ENCODE peak calls at places on chromosomes 4 and X, in six cellular contexts. J is esophagus muscularis mucosa, I is upper lobe of right lung, E is left ventricle myocardium inferior, X is pancreas, P is spleen. U is an unnamed sample. For H3K9me3, the result is how much of the 10 kb centered on the place peaks cover.

GRCh38 chr4:143025111-143025704 is 159.5 kb upstream of the USP38 start:
- DNase-seq in J (no peak), I (no peak), P (no peak), E (no peak), X (no peak), U (no peak)

GRCh38 chr4:37884855-37885487 is 5.9 kb upstream of the TBC1D1 start:
- DNase-seq in X (no peak), J (no peak), P (no peak), E (no peak), I (no peak), U (no peak)

GRCh38 chr4:147732516-147733193 is 767 bp downstream of the ARHGAP10 start:
- DNase-seq in P (no peak), E (peak), X (peak), J (no peak), I (peak), U (peak)

GRCh38 chrX:119669424-119670037 is 23.4 kb downstream of the SEPTIN6 start:
- DNase-seq in I (no peak), X (no peak), E (no peak), P (peak), J (no peak), U (no peak)

GRCh38 chr4:15003891-15004700 is 1.8 kb downstream of the CPEB2 start:
- DNase-seq in J (no peak), X (peak), I (peak), P (peak), E (peak), U (peak)

GRCh38 chrX:116272328-116272727 is 101.8 kb downstream of the AGTR2 start:
- DNase-seq in E (no peak), X (no peak), P (no peak), J (no peak), I (no peak), U (no peak)

GRCh38 chr4:188619456-188620149 is 480.4 kb downstream of the TRIML1 start:
- DNase-seq in I (no peak), J (no peak), X (no peak), P (no peak), E (no peak), U (no peak)

GRCh38 chr4:124177647-124178425 is 534.7 kb downstream of the ANKRD50 start:
- DNase-seq in P (no peak), I (no peak), E (no peak), X (no peak), J (no peak), U (no peak)

GRCh38 chr4:72553540-72553939 is 15.5 kb downstream of the ADAMTS3 start:
- DNase-seq in I (no peak), E (no peak), P (no peak), X (no peak), J (no peak), U (no peak)

GRCh38 chr4:185398618-185399017 is 2.0 kb downstream of the ANKRD37 start:
- DNase-seq in I (no peak), P (no peak), E (no peak), X (no peak), J (no peak), U (no peak)

GRCh38 chrX:102976793-102977495 is 39.9 kb downstream of the RAB40AL start:
- DNase-seq in P (no peak), X (no peak), I (no peak), E (no peak), J (no peak), U (no peak)

GRCh38 chrX:153353416-153353815 is 19.5 kb downstream of the ZNF275 start:
- DNase-seq in J (no peak), X (no peak), I (no peak), E (no peak), P (no peak), U (no peak)

GRCh38 chr4:99506781-99507180 is 4.0 kb upstream of the C4orf17 start:
- DNase-seq in E (no peak), X (no peak), I (no peak), P (no peak), J (no peak), U (no peak)

GRCh38 chr4:143185253-143186107 is 763 bp downstream of the USP38 start:
- DNase-seq in J (no peak), P (peak), E (peak), X (no peak), I (no peak), U (peak)

GRCh38 chrX:54754854-54755253 is 43.2 kb downstream of the ITIH6 start:
- DNase-seq in I (no peak), P (no peak), X (no peak), E (no peak), J (no peak), U (no peak)

GRCh38 chrX:54758114-54759055 is 39.7 kb downstream of the ITIH6 start:
- DNase-seq in J (no peak), P (no peak), I (no peak), E (no peak), X (no peak), U (no peak)
- H3K9me3 ChIP-seq in J (under half), P (under half), I (under half), E (under half), X (under half), U (under half)

GRCh38 chr4:161254375-161254774 is 909.4 kb downstream of the FSTL5 start:
- DNase-seq in X (no peak), I (no peak), P (no peak), E (no peak), J (no peak), U (no peak)

GRCh38 chr4:161248880-161249279 is 914.9 kb downstream of the FSTL5 start:
- DNase-seq in X (no peak), I (no peak), P (no peak), E (no peak), J (no peak), U (no peak)

GRCh38 chr4:161256172-161256571 is 907.6 kb downstream of the FSTL5 start:
- DNase-seq in X (no peak), J (no peak), P (no peak), E (no peak), I (no peak), U (no peak)

GRCh38 chr4:161249779-161250440 is 913.9 kb downstream of the FSTL5 start:
- DNase-seq in E (no peak), J (no peak), X (no peak), P (no peak), I (no peak), U (no peak)

DNA sequence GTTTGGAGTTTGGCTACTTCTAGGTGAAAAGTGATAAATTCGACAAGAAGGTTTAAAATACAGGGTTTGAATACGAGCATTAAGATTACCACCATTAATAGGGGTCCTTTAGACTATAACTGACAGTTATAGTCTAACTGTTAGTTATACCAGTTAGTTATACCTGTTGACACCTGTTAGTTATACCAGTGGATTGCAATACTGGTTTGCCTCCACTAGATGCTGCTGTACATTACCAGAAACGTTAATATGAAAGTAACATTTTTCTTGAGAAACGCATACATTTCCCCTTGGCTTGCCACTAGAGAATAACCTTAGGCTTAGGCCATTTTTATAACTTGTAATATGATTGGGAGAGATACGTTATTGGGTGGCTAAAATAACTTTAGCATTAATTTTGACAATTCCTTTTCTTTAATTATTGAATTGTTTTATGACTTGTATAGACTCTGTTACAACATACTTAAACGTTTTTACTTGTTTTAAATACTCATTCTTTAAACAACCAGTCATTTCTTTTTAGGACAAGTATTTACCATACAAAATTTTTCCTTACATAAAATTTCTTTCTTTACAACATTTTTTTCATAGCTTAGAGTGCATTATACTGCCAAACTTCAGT is 911.2 kb downstream of the FSTL5 start:
- DNase-seq in E (no peak), X (no peak), J (no peak), P (no peak), I (no peak), U (no peak)
- TF ChIP-seq CTCF in E (peak), X (peak), J (no peak), P (peak), I (peak), U (peak)

GRCh38 chrX:29662759-29663503 is 552.4 kb upstream of the MAGEB2 start:
- DNase-seq in E (no peak), P (no peak), J (no peak), I (no peak), X (no peak), U (no peak)
- H3K4me3 ChIP-seq in E (no peak), P (no peak), J (no peak), I (no peak), X (no peak), U (no peak)

GRCh38 chrX:35439692-35440091 is 358.4 kb upstream of the MAGEB16 start:
- DNase-seq in J (no peak), E (no peak), P (no peak), X (no peak), I (no peak), U (no peak)
- H3K9me3 ChIP-seq in J (under half), E (under half), P (under half), X (under half), I (under half), U (under half)

DNA sequence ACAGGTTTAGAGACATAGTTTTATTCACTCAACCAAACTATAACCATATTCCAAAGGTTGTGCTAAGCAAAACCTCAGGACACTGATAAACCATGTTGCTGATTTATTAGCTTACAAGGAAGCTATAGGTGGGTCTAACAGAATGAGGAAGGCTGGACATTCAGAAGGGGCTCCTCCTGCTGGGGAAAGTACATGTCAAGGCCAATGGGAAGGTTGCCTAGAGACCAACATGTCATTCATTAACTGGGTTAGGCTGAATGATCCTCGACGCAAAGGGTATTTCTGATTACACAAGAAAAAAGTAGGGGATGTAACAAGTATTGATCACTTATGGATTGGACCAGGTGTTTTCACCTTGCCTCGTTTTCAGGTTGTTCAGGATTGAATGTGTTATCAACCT is 30.3 kb downstream of the SLC10A6 start:
- DNase-seq in X (no peak), E (no peak), I (no peak), J (no peak), P (no peak), U (no peak)
- TF ChIP-seq CTCF in X (no peak), E (no peak), I (no peak), J (no peak), P (no peak), U (no peak)

GRCh38 chrX:1466232-1466661 is 13.5 kb upstream of the ASMTL start:
- DNase-seq in E (no peak), I (peak), P (peak), J (peak), X (no peak), U (no peak)
- H3K4me3 ChIP-seq in E (no peak), I (no peak), P (no peak), J (no peak), X (no peak), U (no peak)

DNA sequence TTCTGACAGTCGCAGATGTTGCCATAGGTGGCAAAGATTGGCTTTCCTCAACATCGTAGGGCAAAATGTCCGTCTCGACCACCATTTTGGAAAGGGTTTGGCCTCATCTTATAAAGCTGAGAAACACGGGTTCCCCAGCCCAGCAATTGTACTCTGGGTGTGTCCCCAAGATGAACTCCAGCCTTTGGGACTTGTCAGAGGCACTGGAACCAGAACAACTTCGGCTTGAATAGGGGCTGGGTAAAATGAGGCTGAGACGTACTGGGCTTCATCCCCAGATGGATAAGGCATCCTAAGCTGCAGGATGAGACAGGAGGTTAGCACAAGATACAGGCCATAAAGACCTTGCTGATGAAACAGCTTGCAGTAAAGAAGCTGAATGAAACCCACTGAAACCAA is 151.9 kb downstream of the CRLF2 start:
- DNase-seq in X (no peak), E (no peak), I (peak), P (no peak), J (no peak), U (no peak)
- H3K9me3 ChIP-seq in X (under half), E (under half), I (under half), P (under half), J (under half), U (under half)

DNA sequence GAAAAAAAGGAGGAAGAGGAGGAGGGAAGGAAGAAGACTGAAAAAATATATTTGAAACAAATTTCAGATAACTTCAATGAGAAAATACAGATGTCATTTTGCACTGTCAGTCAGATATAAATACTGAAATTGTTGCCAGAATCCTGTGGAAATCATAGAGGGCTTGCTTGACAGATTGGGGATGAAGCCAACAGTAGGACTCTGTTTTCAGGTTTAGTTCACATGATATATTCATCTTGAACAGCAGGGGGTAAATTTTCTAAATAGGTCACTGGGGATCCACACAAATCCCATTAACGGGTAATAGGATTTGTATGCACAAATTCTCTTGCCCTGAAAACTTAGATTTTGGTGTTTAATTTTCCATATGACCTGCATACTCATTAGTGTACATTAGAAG is 103.3 kb upstream of the PCDH18 start:
- DNase-seq in X (no peak), E (no peak), J (no peak), P (no peak), I (no peak), U (no peak)
- TF ChIP-seq CTCF in X (no peak), E (no peak), J (no peak), P (no peak), I (no peak), U (no peak)

U was measured in psoas muscle.